ENCODE peak calls at places on chromosomes 13 and 19, in six cellular contexts. Z, E, J, S, W and R are unnamed samples.

GRCh38 chr13:21121616-21122015 is 54.7 kb downstream of the SKA3 start:
- DNase-seq in J (no peak), S (no peak), E (no peak), W (no peak), Z (no peak), R (no peak)

GRCh38 chr19:40612831-40613668 is 11.9 kb downstream of the LTBP4 start:
- DNase-seq in W (peak), J (peak), Z (peak), S (peak), E (peak), R (no peak)

GRCh38 chr19:16389848-16390247 is 65.2 kb downstream of the KLF2 start:
- DNase-seq in J (no peak), Z (no peak), W (no peak), S (no peak), E (no peak), R (no peak)

GRCh38 chr19:43306097-43306496 is 36.8 kb upstream of the PSG9 start:
- DNase-seq in W (no peak), Z (no peak), J (no peak), S (no peak), E (no peak), R (no peak)

GRCh38 chr19:47110521-47111080 is 3.0 kb downstream of the ZC3H4 start:
- DNase-seq in E (peak), Z (no peak), S (no peak), W (no peak), J (no peak), R (no peak)

GRCh38 chr19:38647966-38648788 is 728 bp downstream of the ACTN4 start:
- DNase-seq in E (no peak), S (no peak), Z (no peak), J (no peak), W (peak), R (no peak)

GRCh38 chr19:38245826-38246498 is 10.2 kb downstream of the PPP1R14A start:
- DNase-seq in S (no peak), Z (no peak), J (no peak), E (no peak), W (no peak), R (no peak)

GRCh38 chr19:47369923-47370625 is 21.0 kb downstream of the DHX34 start:
- DNase-seq in S (no peak), J (peak), W (peak), E (no peak), Z (no peak), R (no peak)

GRCh38 chr19:16587031-16588023 is 15.1 kb upstream of the SLC35E1 start:
- DNase-seq in E (no peak), Z (no peak), J (peak), S (no peak), W (no peak), R (no peak)

GRCh38 chr13:107238262-107238661 is 670.3 kb upstream of the ARGLU1 start:
- DNase-seq in W (no peak), S (no peak), J (no peak), E (no peak), Z (no peak), R (no peak)

GRCh38 chr13:60654405-60654804 is 257.4 kb downstream of the TDRD3 start:
- DNase-seq in S (peak), J (peak), W (peak), Z (peak), E (no peak), R (peak)

DNA sequence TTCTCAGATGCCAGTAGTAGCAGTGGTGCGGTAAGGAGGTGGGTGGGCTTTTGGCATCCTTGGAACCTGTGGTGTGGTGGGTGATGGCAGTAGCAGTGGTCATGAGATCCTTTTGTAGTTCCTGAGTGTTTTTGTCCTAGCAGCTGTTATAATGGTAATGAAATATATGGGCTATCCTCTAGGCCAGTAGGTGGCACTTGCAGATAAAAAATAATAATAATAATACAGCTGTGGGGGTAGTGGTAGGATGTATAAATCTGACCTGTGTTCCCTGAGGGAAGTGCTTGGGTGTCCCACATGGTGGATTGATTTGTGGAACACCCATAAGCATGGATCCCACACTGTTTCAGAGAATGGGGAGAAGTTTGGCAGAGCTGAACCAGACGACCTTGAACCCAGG is 334.0 kb downstream of the SLITRK5 start:
- DNase-seq in W (no peak), E (no peak), Z (no peak), S (no peak), J (no peak), R (no peak)
- TF ChIP-seq CTCF in W (peak), E (no peak), Z (no peak), S (no peak), J (peak), R (no peak)

GRCh38 chr13:28822161-28822560 is 2.0 kb downstream of the MTUS2 start:
- DNase-seq in E (no peak), Z (no peak), J (no peak), W (no peak), S (no peak), R (no peak)

GRCh38 chr13:28819748-28820098 is 416 bp upstream of the MTUS2 start:
- DNase-seq in E (no peak), J (no peak), Z (peak), W (peak), S (peak), R (no peak)

GRCh38 chr13:28817204-28817603 is 2.9 kb upstream of the MTUS2 start:
- DNase-seq in E (no peak), S (no peak), Z (no peak), W (no peak), J (no peak), R (no peak)

GRCh38 chr13:28820099-28821051 is at the start of gene MTUS2:
- DNase-seq in J (no peak), Z (peak), E (no peak), S (no peak), W (peak), R (no peak)

DNA sequence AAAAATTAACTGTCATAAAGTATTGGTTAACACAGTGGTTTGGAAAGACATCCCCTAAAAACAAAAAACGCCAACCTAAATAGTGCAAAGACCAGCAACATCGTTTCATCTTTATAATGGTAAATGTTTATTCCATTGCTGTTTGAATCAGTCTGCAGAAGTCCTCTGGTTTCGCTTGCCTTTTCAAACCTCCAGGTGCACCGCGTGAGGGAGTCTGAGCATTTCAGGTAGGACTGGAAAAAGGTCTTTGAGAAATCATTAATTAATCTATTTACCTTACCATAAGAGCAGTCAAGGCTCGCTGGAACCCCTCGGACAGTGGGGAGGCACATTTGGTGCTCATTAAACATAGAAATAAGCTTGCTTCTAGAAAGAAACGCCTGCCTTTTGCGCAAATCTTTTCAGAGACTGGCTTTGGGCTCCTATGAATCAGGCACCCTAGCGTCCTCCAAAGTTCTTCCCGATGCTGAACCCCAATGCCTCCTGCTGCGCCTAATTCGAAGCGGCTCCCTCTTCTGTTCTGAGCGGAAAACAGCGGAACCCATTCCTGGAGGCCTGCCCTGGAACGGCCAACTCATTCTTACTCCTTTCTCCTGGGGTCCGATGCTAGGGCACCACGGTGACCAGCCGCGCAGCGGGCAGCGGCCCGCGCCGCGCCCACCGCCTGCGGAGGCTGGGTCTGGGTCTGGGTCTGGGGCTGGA is 942 bp upstream of the MTUS2 start:
- DNase-seq in S (no peak), E (no peak), Z (peak), W (peak), J (peak), R (no peak)
- H3K4me3 ChIP-seq in S (no peak), E (no peak), Z (peak), W (peak), J (peak), R (peak)

DNA sequence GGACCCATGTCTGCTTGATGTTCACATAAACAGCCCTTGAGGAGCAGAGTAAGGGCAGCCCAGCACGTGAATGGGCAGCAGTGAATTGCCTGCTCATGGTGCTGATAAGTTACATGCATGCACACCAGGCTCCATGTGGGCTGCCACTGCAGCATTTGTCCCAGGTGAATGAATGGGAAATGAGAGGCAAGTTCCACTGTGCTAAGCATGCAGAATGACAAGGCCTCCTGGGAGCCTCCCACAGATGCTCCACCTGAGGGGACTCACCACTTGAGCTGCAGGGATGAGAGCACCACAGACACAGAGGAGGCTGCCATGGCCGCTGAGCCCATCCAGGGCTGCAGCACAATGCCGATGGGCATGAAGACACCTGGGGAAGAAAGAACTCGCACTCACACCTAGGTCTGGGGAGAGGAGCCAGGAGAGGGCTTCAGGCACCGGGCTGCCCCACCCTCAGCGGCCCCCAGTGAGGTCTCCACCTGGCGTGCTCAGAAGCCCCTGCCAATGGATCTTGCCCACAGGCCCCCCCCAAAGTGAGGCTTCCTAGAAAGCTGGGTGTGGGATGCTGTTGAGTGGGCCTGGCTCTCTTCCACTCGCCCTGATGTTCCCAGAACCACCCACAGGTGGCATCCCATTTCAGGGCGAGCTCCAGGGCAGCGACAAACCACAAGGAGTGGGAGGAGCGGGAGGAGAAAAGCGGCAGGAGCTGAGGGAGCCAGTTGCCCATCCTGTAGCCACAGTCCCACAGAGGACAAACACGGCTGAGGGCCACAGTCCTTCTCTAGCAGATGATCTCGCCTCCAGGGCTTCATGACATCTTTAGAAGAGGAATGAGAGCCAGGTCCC is 73.8 kb downstream of the CCDC70 start:
- DNase-seq in J (no peak), Z (peak), W (peak), E (no peak), S (no peak), R (no peak)
- TF ChIP-seq CTCF in J (peak), Z (peak), W (peak), E (peak), S (peak), R (peak)

DNA sequence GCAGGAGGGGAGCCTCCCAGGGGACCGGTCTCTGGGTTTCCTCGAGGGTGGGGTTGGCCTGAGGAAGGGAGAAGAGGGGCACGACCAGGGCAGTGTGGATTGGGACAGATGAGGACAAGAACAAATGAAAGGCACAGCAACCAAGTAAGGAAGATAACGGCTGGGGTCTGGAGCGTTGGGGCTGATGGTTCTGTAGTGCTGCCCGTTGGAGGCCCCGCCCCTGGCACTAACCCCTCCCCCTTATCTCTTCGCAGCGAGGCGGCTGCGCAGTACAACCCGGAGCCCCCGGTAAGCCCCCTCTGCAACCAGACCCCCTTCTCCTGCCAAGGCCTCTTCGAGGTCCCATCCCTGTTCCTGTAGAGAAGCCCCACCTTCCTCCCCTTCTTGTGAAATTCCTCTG is 2.2 kb downstream of the CAPNS1 start:
- DNase-seq in W (no peak), S (no peak), Z (no peak), J (no peak), E (no peak), R (no peak)
- H3K4me3 ChIP-seq in W (no peak), S (no peak), Z (no peak), J (no peak), E (peak), R (no peak)

DNA sequence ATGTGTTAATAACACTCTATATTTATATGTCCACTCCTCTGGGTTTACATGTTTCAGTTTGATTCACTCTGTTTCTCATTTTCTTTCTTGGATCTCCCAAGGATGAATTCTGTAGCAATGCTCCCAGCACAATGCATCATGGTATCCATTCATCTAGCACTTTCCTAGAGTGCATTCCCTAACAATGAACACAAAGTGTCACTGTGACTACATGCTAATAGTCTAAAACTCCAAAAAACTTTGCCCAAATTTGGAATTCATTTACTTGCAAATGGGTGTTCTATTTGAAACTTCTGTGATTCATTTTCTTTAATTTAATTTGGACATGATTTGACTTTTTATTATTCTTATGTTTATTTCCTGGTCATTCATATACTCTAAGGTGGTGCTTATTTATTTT is 286.3 kb downstream of the POU4F1 start:
- DNase-seq in E (no peak), Z (peak), W (peak), S (no peak), J (no peak), R (no peak)
- TF ChIP-seq CTCF in E (no peak), Z (peak), W (peak), S (no peak), J (no peak), R (peak)

DNA sequence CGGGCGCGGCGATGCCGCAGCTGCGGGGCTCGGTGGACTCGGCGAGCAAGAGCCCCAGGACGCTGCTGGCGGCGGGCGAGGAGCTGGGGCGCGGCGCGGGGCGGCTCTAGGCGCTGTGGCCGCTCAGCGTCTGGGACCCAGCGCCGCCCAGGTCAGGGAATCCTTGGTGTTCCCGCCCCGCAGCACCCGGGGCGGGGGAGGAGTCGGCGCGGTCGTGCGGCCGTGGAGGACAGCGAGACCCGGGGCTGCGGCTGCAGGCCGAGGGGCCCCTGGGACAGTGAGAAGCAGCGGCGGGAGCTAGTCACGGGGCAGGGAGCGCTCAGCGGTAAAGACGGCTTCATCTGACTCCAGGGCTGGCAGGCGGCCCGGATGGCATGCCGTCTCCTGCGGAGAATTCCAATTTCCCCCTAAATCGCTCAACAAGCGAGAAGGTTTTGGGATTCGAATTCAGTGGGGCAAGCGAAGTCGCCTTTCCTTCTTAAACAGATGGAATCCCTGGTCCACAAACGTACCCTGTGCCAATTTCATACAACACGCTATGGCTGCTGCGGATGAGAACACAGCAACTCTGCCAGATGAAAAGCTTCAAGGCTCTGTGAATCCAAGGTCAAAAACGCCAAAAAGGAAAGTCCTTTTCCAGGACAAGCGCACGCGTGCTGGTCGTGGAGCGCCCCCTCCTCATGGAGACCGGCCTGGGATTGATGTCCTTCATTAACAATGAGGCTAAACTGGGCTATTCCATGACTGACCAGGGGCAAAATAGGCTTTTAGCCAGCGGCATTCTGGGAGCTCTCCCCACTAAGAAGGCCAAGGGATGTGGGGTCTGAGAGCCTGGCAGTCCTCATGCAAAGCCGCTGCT is 4.2 kb upstream of the ZSCAN4 start:
- DNase-seq in W (peak), Z (peak), J (peak), S (peak), E (peak), R (peak)
- H3K4me3 ChIP-seq in W (peak), Z (peak), J (peak), S (peak), E (peak), R (peak)